ENCODE peak calls at places on chromosome 10, in eight cellular contexts. One of them, this sample, is unnamed.

GRCh38 chr10:72087969-72088878 is at the start of gene SPOCK2:
- DNase-seq in stimulated activated CD4-positive, alpha-beta T cell treated with anti-CD3 and anti-CD28 coated beads, TNF-alpha, amount 100 ng/mL, for 48 hours: no peak
- DNase-seq in HTR-8/SVneo: no peak
- DNase-seq in CD8-positive, alpha-beta memory T cell: peak; percentile 69
- DNase-seq in CD8-positive, alpha-beta T cell: peak; percentile 76
- DNase-seq in AG09319: no peak
- DNase-seq in LNCaP clone FGC: no peak
- DNase-seq in AG08395: no peak
- DNase-seq in this sample: no peak

GRCh38 chr10:61000769-61001730 is 57.1 kb upstream of the RHOBTB1 start:
- DNase-seq in stimulated activated CD4-positive, alpha-beta T cell treated with anti-CD3 and anti-CD28 coated beads, TNF-alpha, amount 100 ng/mL, for 48 hours: no peak
- DNase-seq in HTR-8/SVneo: peak; percentile 27
- DNase-seq in CD8-positive, alpha-beta memory T cell: no peak
- DNase-seq in CD8-positive, alpha-beta T cell: no peak
- DNase-seq in AG09319: no peak
- DNase-seq in LNCaP clone FGC: no peak
- DNase-seq in AG08395: peak; percentile 19
- DNase-seq in this sample: no peak

GRCh38 chr10:117462424-117462792 is 80.1 kb upstream of the EMX2 start:
- DNase-seq in stimulated activated CD4-positive, alpha-beta T cell treated with anti-CD3 and anti-CD28 coated beads, TNF-alpha, amount 100 ng/mL, for 48 hours: no peak
- DNase-seq in HTR-8/SVneo: no peak
- DNase-seq in CD8-positive, alpha-beta memory T cell: no peak
- DNase-seq in CD8-positive, alpha-beta T cell: no peak
- DNase-seq in AG09319: no peak
- DNase-seq in LNCaP clone FGC: no peak
- DNase-seq in AG08395: no peak
- DNase-seq in this sample: no peak

GRCh38 chr10:76328348-76328747 is 896.9 kb downstream of the LRMDA start:
- DNase-seq in stimulated activated CD4-positive, alpha-beta T cell treated with anti-CD3 and anti-CD28 coated beads, TNF-alpha, amount 100 ng/mL, for 48 hours: no peak
- DNase-seq in HTR-8/SVneo: no peak
- DNase-seq in CD8-positive, alpha-beta memory T cell: no peak
- DNase-seq in CD8-positive, alpha-beta T cell: no peak
- DNase-seq in AG09319: no peak
- DNase-seq in LNCaP clone FGC: no peak
- DNase-seq in AG08395: no peak
- DNase-seq in this sample: no peak

GRCh38 chr10:89301231-89301630 is 615 bp upstream of the IFIT2 start:
- DNase-seq in stimulated activated CD4-positive, alpha-beta T cell treated with anti-CD3 and anti-CD28 coated beads, TNF-alpha, amount 100 ng/mL, for 48 hours: no peak
- DNase-seq in HTR-8/SVneo: no peak
- DNase-seq in CD8-positive, alpha-beta memory T cell: no peak
- DNase-seq in CD8-positive, alpha-beta T cell: no peak
- DNase-seq in AG09319: no peak
- DNase-seq in LNCaP clone FGC: no peak
- DNase-seq in AG08395: peak; percentile 25
- DNase-seq in this sample: no peak

GRCh38 chr10:2494386-2494785 is 573.0 kb upstream of the PFKP start:
- DNase-seq in stimulated activated CD4-positive, alpha-beta T cell treated with anti-CD3 and anti-CD28 coated beads, TNF-alpha, amount 100 ng/mL, for 48 hours: no peak
- DNase-seq in HTR-8/SVneo: peak; percentile 15
- DNase-seq in CD8-positive, alpha-beta memory T cell: no peak
- DNase-seq in CD8-positive, alpha-beta T cell: no peak
- DNase-seq in AG09319: no peak
- DNase-seq in LNCaP clone FGC: no peak
- DNase-seq in AG08395: no peak
- DNase-seq in this sample: no peak

GRCh38 chr10:69345402-69345801 is 67.1 kb downstream of the HK1 start:
- DNase-seq in stimulated activated CD4-positive, alpha-beta T cell treated with anti-CD3 and anti-CD28 coated beads, TNF-alpha, amount 100 ng/mL, for 48 hours: no peak
- DNase-seq in HTR-8/SVneo: no peak
- DNase-seq in CD8-positive, alpha-beta memory T cell: no peak
- DNase-seq in CD8-positive, alpha-beta T cell: no peak
- DNase-seq in AG09319: no peak
- DNase-seq in LNCaP clone FGC: peak; percentile 40
- DNase-seq in AG08395: no peak
- DNase-seq in this sample: no peak

GRCh38 chr10:97047788-97048187 is 138.0 kb downstream of the SLIT1 start:
- DNase-seq in stimulated activated CD4-positive, alpha-beta T cell treated with anti-CD3 and anti-CD28 coated beads, TNF-alpha, amount 100 ng/mL, for 48 hours: no peak
- DNase-seq in HTR-8/SVneo: no peak
- DNase-seq in CD8-positive, alpha-beta memory T cell: no peak
- DNase-seq in CD8-positive, alpha-beta T cell: no peak
- DNase-seq in AG09319: no peak
- DNase-seq in LNCaP clone FGC: no peak
- DNase-seq in AG08395: no peak
- DNase-seq in this sample: no peak

GRCh38 chr10:91885362-91886079 is 23.8 kb downstream of the FGFBP3 start:
- DNase-seq in stimulated activated CD4-positive, alpha-beta T cell treated with anti-CD3 and anti-CD28 coated beads, TNF-alpha, amount 100 ng/mL, for 48 hours: no peak
- DNase-seq in HTR-8/SVneo: no peak
- DNase-seq in CD8-positive, alpha-beta memory T cell: no peak
- DNase-seq in CD8-positive, alpha-beta T cell: no peak
- DNase-seq in AG09319: no peak
- DNase-seq in LNCaP clone FGC: no peak
- DNase-seq in AG08395: no peak
- DNase-seq in this sample: no peak

GRCh38 chr10:62852961-62853702 is 37.0 kb upstream of the EGR2 start:
- DNase-seq in stimulated activated CD4-positive, alpha-beta T cell treated with anti-CD3 and anti-CD28 coated beads, TNF-alpha, amount 100 ng/mL, for 48 hours: no peak
- DNase-seq in HTR-8/SVneo: no peak
- DNase-seq in CD8-positive, alpha-beta memory T cell: peak; percentile 4
- DNase-seq in CD8-positive, alpha-beta T cell: peak; percentile 19
- DNase-seq in AG09319: no peak
- DNase-seq in LNCaP clone FGC: no peak
- DNase-seq in AG08395: no peak
- DNase-seq in this sample: no peak